ENCODE peak calls at places on chromosomes 11 and 22, in four cellular contexts. Y is AG04450, L is astrocyte of the cerebellum, C is ovary. N is an unnamed sample.

GRCh38 chr22:28332410-28332809 is 347.2 kb downstream of the TTC28 start:
- DNase-seq in Y (no peak), L (no peak), C (no peak), N (no peak)

GRCh38 chr11:119706029-119706428 is 23.0 kb downstream of the NECTIN1 start:
- DNase-seq in Y (no peak), L (no peak), C (no peak), N (no peak)

GRCh38 chr11:115364892-115365291 is 139.3 kb downstream of the CADM1 start:
- DNase-seq in Y (no peak), L (no peak), C (no peak), N (no peak)

GRCh38 chr22:43066844-43067385 is 22.3 kb downstream of the TTLL1 start:
- DNase-seq in Y (no peak), L (no peak), C (no peak), N (no peak)

GRCh38 chr11:2265854-2266585 is 4.4 kb downstream of the ASCL2 start:
- DNase-seq in Y (no peak), L (no peak), C (no peak), N (no peak)

GRCh38 chr11:78800756-78801155 is 226.1 kb upstream of the NARS2 start:
- DNase-seq in Y (no peak), L (no peak), C (no peak), N (no peak)

GRCh38 chr22:35379146-35379993 is 1.5 kb upstream of the HMOX1 start:
- DNase-seq in Y (no peak), L (no peak), C (no peak), N (no peak)

GRCh38 chr11:35621620-35622019 is 3.4 kb downstream of the FJX1 start:
- DNase-seq in Y (no peak), L (no peak), C (no peak), N (peak)

GRCh38 chr22:49502126-49502826 is 325.4 kb downstream of the BRD1 start:
- DNase-seq in Y (no peak), L (peak), C (no peak), N (no peak)

GRCh38 chr11:79291948-79292347 is 148.9 kb downstream of the TENM4 start:
- DNase-seq in Y (no peak), L (no peak), C (no peak), N (no peak)

GRCh38 chr11:128318856-128319474 is 268.4 kb downstream of the ETS1 start:
- DNase-seq in Y (no peak), L (no peak), C (no peak), N (no peak)

GRCh38 chr11:17579451-17579850 is 32.4 kb downstream of the OTOG start:
- DNase-seq in Y (no peak), L (no peak), C (no peak), N (no peak)

GRCh38 chr22:38069372-38070249 is 12.4 kb downstream of the PICK1 start:
- DNase-seq in Y (peak), L (no peak), C (peak), N (no peak)

GRCh38 chr11:67373916-67374570 is 645 bp upstream of the CLCF1 start:
- DNase-seq in Y (peak), L (peak), C (peak), N (peak)

GRCh38 chr22:44917372-44918165 is 92.2 kb downstream of the PHF21B start:
- DNase-seq in Y (no peak), L (no peak), C (no peak), N (no peak)

GRCh38 chr22:50236731-50237409 is 8.0 kb downstream of the TUBGCP6 start:
- DNase-seq in Y (no peak), L (no peak), C (no peak), N (no peak)

GRCh38 chr11:75142714-75143419 is 8.0 kb upstream of the SLCO2B1 start:
- DNase-seq in Y (peak), L (peak), C (no peak), N (peak)

GRCh38 chr22:20528405-20528978 is 21.1 kb downstream of the MED15 start:
- DNase-seq in Y (no peak), L (no peak), C (no peak), N (no peak)

GRCh38 chr11:10605941-10606381 is 37.5 kb upstream of the LYVE1 start:
- DNase-seq in Y (no peak), L (no peak), C (peak), N (no peak)

GRCh38 chr11:2300290-2300935 is 1.3 kb downstream of the C11orf21 start:
- DNase-seq in Y (no peak), L (no peak), C (no peak), N (no peak)

GRCh38 chr22:21623402-21623970 is 6.3 kb downstream of the YDJC start:
- DNase-seq in Y (no peak), L (no peak), C (no peak), N (no peak)

GRCh38 chr11:42901084-42901483 is 410.7 kb upstream of the API5 start:
- DNase-seq in Y (no peak), L (no peak), C (no peak), N (no peak)

GRCh38 chr11:101914349-101914736 is 467 bp upstream of the CEP126 start:
- DNase-seq in Y (peak), L (no peak), C (no peak), N (no peak)

GRCh38 chr11:8111636-8112035 is 30.6 kb downstream of the TUB start:
- DNase-seq in Y (no peak), L (no peak), C (no peak), N (no peak)

GRCh38 chr11:118281284-118281683 is 17.2 kb upstream of the MPZL2 start:
- DNase-seq in Y (no peak), L (no peak), C (no peak), N (no peak)

GRCh38 chr11:127362754-127363153 is 362.2 kb upstream of the KIRREL3 start:
- DNase-seq in Y (no peak), L (no peak), C (no peak), N (no peak)

GRCh38 chr11:120063686-120064340 is 74.1 kb downstream of the TRIM29 start:
- DNase-seq in Y (no peak), L (no peak), C (no peak), N (no peak)

GRCh38 chr11:101975734-101976133 is 59.4 kb upstream of the ANGPTL5 start:
- DNase-seq in Y (no peak), L (no peak), C (no peak), N (no peak)

GRCh38 chr22:49294656-49295464 is 532.8 kb downstream of the BRD1 start:
- DNase-seq in Y (no peak), L (no peak), C (no peak), N (no peak)

GRCh38 chr22:36332623-36333331 is 55.0 kb downstream of the MYH9 start:
- DNase-seq in Y (no peak), L (no peak), C (no peak), N (no peak)

GRCh38 chr11:1222491-1223345 is at the start of gene MUC5B:
- DNase-seq in Y (no peak), L (no peak), C (peak), N (no peak)

GRCh38 chr22:45972091-45972867 is 4.7 kb downstream of the WNT7B start:
- DNase-seq in Y (no peak), L (no peak), C (no peak), N (no peak)

GRCh38 chr22:44100411-44100810 is 76.3 kb downstream of the PARVB start:
- DNase-seq in Y (no peak), L (no peak), C (peak), N (no peak)